ENCODE peak calls at places on chromosome 22, in five cellular contexts. W is endothelial cell, H is fibroblast of lung, Z is BE2C, V is foreskin fibroblast. M is an unnamed sample.

GRCh38 chr22:23742505-23743264 is 8.2 kb downstream of the ZNF70 start:
- DNase-seq in W (no peak), Z (no peak), V (no peak), H (no peak), M (no peak)

GRCh38 chr22:48310740-48311139 is 1516.9 kb downstream of the BRD1 start:
- DNase-seq in H (no peak), Z (no peak), W (no peak), V (no peak), M (no peak)

GRCh38 chr22:27992294-27993165 is 73.5 kb upstream of the PITPNB start:
- DNase-seq in H (no peak), V (no peak), Z (no peak), W (no peak), M (no peak)

GRCh38 chr22:38770257-38770949 is 14.6 kb upstream of the SUN2 start:
- DNase-seq in H (no peak), Z (no peak), W (no peak), V (no peak), M (no peak)

GRCh38 chr22:31139866-31140716 is at the start of gene PLA2G3:
- DNase-seq in V (peak), W (peak), Z (no peak), H (peak), M (no peak)

GRCh38 chr22:37844904-37845334 is 785 bp upstream of the ANKRD54 start:
- DNase-seq in H (no peak), V (no peak), W (no peak), Z (no peak), M (no peak)

GRCh38 chr22:25966448-25966913 is 202.8 kb upstream of the SEZ6L start:
- DNase-seq in Z (no peak), V (no peak), H (no peak), W (no peak), M (no peak)

GRCh38 chr22:37070744-37071143 is 19.2 kb downstream of the KCTD17 start:
- DNase-seq in V (no peak), H (no peak), Z (no peak), W (no peak), M (no peak)

GRCh38 chr22:48391171-48391711 is 1436.4 kb downstream of the BRD1 start:
- DNase-seq in W (no peak), V (no peak), Z (no peak), H (no peak), M (no peak)

GRCh38 chr22:33728847-33729246 is 191.4 kb downstream of the LARGE1 start:
- DNase-seq in H (no peak), Z (no peak), W (no peak), V (no peak), M (no peak)

GRCh38 chr22:38353701-38354100 is 36.5 kb upstream of the CSNK1E start:
- DNase-seq in Z (no peak), V (no peak), W (no peak), H (no peak), M (no peak)

GRCh38 chr22:31321421-31321820 is 24.7 kb downstream of the PATZ1 start:
- DNase-seq in Z (no peak), W (no peak), V (no peak), H (no peak), M (no peak)

GRCh38 chr22:41367039-41367679 is 14.6 kb upstream of the TEF start:
- DNase-seq in W (no peak), V (peak), Z (peak), H (peak), M (no peak)

GRCh38 chr22:39967996-39968968 is 8.1 kb downstream of the TMA7B start:
- DNase-seq in Z (no peak), W (no peak), V (no peak), H (no peak), M (no peak)

GRCh38 chr22:37273126-37273845 is 9.0 kb upstream of the CYTH4 start:
- DNase-seq in H (peak), Z (no peak), V (peak), W (no peak), M (peak)

GRCh38 chr22:27311666-27312566 is 489.6 kb downstream of the MN1 start:
- DNase-seq in H (peak), W (no peak), Z (no peak), V (no peak), M (no peak)

GRCh38 chr22:41216984-41217383 is 11.9 kb downstream of the L3MBTL2 start:
- DNase-seq in W (no peak), Z (peak), V (no peak), H (no peak), M (no peak)

GRCh38 chr22:18950141-18950540 is 14.0 kb upstream of the PRODH start:
- DNase-seq in Z (no peak), H (no peak), V (no peak), W (peak), M (no peak)

GRCh38 chr22:39845522-39845921 is 48.0 kb downstream of the ENTHD1 start:
- DNase-seq in H (no peak), W (no peak), Z (no peak), V (no peak), M (no peak)

GRCh38 chr22:30873086-30873650 is 95.4 kb downstream of the MORC2 start:
- DNase-seq in H (no peak), W (no peak), Z (no peak), V (no peak), M (no peak)

GRCh38 chr22:39309364-39309861 is 10.0 kb downstream of the RPL3 start:
- DNase-seq in W (no peak), Z (no peak), H (no peak), V (peak), M (no peak)

GRCh38 chr22:26718905-26719304 is 61.5 kb downstream of the MIAT start:
- DNase-seq in H (peak), W (no peak), V (peak), Z (no peak), M (no peak)

GRCh38 chr22:39207141-39208012 is 37.4 kb downstream of the PDGFB start:
- DNase-seq in V (peak), W (no peak), Z (no peak), H (peak), M (no peak)

GRCh38 chr22:28111501-28111900 is 192.4 kb upstream of the PITPNB start:
- DNase-seq in Z (no peak), W (no peak), V (peak), H (peak), M (no peak)

GRCh38 chr22:33474587-33474986 is 416.4 kb upstream of the SYN3 start:
- DNase-seq in Z (no peak), W (no peak), H (peak), V (no peak), M (no peak)

GRCh38 chr22:27857441-27857840 is 55.9 kb upstream of the MN1 start:
- DNase-seq in H (peak), Z (no peak), W (no peak), V (peak), M (no peak)

GRCh38 chr22:23749747-23750373 is 1.1 kb downstream of the ZNF70 start:
- DNase-seq in V (no peak), H (peak), W (no peak), Z (no peak), M (peak)

GRCh38 chr22:20542055-20542454 is 34.6 kb downstream of the MED15 start:
- DNase-seq in Z (no peak), H (no peak), V (no peak), W (no peak), M (no peak)

GRCh38 chr22:27173530-27173929 is 516.1 kb downstream of the MIAT start:
- DNase-seq in W (no peak), V (no peak), Z (no peak), H (no peak), M (no peak)

DNA sequence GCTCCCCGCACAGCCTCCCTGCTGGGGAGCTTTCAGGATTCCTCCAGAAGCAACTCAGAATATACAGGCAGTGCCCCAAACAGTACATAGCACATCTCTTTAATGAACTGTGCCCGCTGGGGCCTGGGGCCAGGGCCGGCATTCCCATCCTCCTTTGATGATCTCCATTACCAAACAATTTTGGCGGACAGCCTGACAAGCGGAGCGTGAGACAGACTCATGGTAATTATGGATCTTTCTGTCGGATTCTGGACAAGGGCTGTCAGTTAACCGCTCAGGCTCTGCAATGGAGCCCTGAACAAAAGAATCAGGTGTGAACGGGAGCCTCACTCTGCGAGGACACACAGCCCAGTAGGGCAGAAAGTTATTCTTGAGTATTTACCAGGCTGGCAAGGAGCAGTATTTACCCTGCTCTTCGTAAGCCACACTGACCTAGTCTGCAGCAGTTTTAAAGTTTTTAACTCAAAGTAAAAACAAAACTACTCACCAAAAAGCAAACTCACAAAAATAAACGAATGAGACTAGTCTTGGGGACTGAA is 174.0 kb downstream of the TBC1D22A start:
- DNase-seq in Z (peak), H (peak), W (no peak), V (peak), M (no peak)
- TF ChIP-seq CTCF in Z (no peak), H (no peak), W (no peak), V (no peak), M (no peak)

DNA sequence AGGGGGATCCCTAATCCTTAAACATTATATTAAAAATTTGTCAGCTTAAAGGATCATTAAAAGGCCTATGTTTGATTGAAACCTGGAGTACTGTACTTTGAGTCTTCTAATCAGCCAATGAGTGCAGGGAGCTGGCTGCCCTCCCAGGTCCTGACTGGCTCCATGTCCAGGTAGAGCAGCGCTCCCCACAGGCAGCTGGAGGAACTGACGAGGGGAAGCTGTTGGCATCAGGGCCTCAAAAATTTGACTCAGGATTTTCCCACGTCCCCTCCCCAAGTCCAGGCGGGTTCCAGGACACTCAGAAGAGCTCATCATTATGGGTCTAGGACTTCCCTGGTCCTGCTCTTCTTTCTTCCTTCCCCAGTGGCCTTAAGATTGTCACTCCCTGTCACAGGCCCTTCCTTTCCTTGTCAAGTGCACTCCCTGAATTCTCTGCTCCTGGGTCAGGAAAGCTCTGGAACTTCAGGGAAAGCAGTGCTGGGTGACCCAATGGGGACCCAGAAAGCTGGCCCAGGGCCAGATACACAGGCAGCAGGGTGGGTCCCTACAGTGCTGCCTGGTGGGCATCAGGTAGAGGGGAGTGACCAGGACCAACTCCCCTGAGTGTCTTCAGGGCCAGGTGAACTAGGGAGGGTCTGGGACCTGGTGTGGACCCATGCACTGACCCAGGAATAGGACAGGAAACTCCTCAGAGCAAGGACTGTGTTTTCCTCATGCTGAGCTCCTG is 65.5 kb downstream of the GGTLC2 start:
- DNase-seq in H (no peak), Z (peak), V (peak), W (peak), M (no peak)
- TF ChIP-seq CTCF in H (peak), Z (peak), V (peak), W (peak), M (no peak)

GRCh38 chr22:49983148-49984042 is 22.8 kb downstream of the PIM3 start:
- DNase-seq in Z (peak), W (no peak), H (no peak), V (no peak), M (peak)
- TF ChIP-seq CTCF in Z (no peak), W (peak), H (peak), V (peak), M (peak)

GRCh38 chr22:36068776-36069344 is 40.2 kb upstream of the RBFOX2 start:
- DNase-seq in Z (no peak), V (peak), H (no peak), W (no peak), M (no peak)
- TF ChIP-seq CTCF in Z (no peak), V (no peak), H (no peak), W (no peak), M (no peak)

GRCh38 chr22:32474635-32475427 is at the start of gene FBXO7:
- DNase-seq in V (peak), Z (peak), H (peak), W (peak), M (peak)

GRCh38 chr22:32476804-32477203 is 2.2 kb downstream of the FBXO7 start:
- DNase-seq in V (no peak), W (no peak), Z (no peak), H (no peak), M (no peak)

GRCh38 chr22:32476286-32476685 is 1.7 kb downstream of the FBXO7 start:
- DNase-seq in W (no peak), Z (no peak), V (no peak), H (no peak), M (peak)

GRCh38 chr22:32475428-32476010 is 908 bp downstream of the FBXO7 start:
- DNase-seq in W (peak), H (peak), Z (peak), V (peak), M (peak)

GRCh38 chr22:32473388-32473952 is 1.1 kb upstream of the FBXO7 start:
- DNase-seq in V (peak), W (peak), Z (peak), H (peak), M (peak)
- TF ChIP-seq CTCF in V (peak), W (peak), Z (peak), H (peak), M (peak)